ENCODE peak calls at places on chromosomes 11 and 22, in five cellular contexts. T is activated T-cell treated with anti-CD3 and anti-CD28 coated beads, Interleukin-2, amount 50 U/mL, for 72 hours; K is activated CD4-positive, alpha-beta T cell treated with anti-CD3 and anti-CD28 coated beads, Interleukin-2, amount 50 U/mL, for 1 hour; D is skeletal muscle cell; Q is activated T-helper 9 cell treated with anti-CD3 and anti-CD28 coated beads, Interleukin-2, amount 50 U/mL, for 16 hours. B is an unnamed sample.

GRCh38 chr11:66768088-66768521 is 39.1 kb upstream of the SPTBN2 start:
- DNase-seq in Q (no peak), K (no peak), D (peak), T (no peak), B (no peak)

GRCh38 chr11:78331711-78332110 is 85.9 kb downstream of the GAB2 start:
- DNase-seq in K (no peak), Q (no peak), T (no peak), D (no peak), B (no peak)

GRCh38 chr11:63841554-63841953 is 2.6 kb downstream of the MARK2 start:
- DNase-seq in Q (no peak), D (no peak), T (no peak), K (no peak), B (no peak)

GRCh38 chr11:64745523-64746328 is 1.8 kb upstream of the RASGRP2 start:
- DNase-seq in Q (peak), D (no peak), K (peak), T (peak), B (peak)

GRCh38 chr11:72589802-72590761 is 84.1 kb downstream of the PDE2A start:
- DNase-seq in Q (peak), K (peak), T (peak), D (no peak), B (peak)

GRCh38 chr11:75583710-75584658 is 21.9 kb downstream of the SERPINH1 start:
- DNase-seq in Q (no peak), K (no peak), T (no peak), D (no peak), B (no peak)

GRCh38 chr22:25054943-25055511 is 102.5 kb downstream of the KIAA1671 start:
- DNase-seq in K (no peak), D (no peak), T (peak), Q (peak), B (no peak)

GRCh38 chr11:73570415-73571114 is 27.3 kb downstream of the FAM168A start:
- DNase-seq in K (no peak), D (peak), T (no peak), Q (no peak), B (no peak)

GRCh38 chr11:35779409-35779808 is 116.8 kb downstream of the TRIM44 start:
- DNase-seq in T (no peak), K (no peak), Q (no peak), D (no peak), B (no peak)

GRCh38 chr11:1231396-1232327 is 8.8 kb downstream of the MUC5B start:
- DNase-seq in Q (no peak), T (no peak), K (no peak), D (no peak), B (no peak)

GRCh38 chr22:19062139-19062789 is 59.9 kb downstream of the DGCR2 start:
- DNase-seq in D (no peak), Q (no peak), K (no peak), T (no peak), B (no peak)

GRCh38 chr22:47396105-47396504 is 633.7 kb downstream of the TBC1D22A start:
- DNase-seq in D (no peak), K (no peak), Q (no peak), T (no peak), B (no peak)

GRCh38 chr11:111352235-111352746 is 26.8 kb downstream of the POU2AF1 start:
- DNase-seq in Q (no peak), K (no peak), D (no peak), T (no peak), B (no peak)

GRCh38 chr11:24078056-24078455 is 418.8 kb upstream of the LUZP2 start:
- DNase-seq in T (no peak), Q (no peak), K (no peak), D (no peak), B (no peak)

GRCh38 chr11:64173616-64174355 is 7.9 kb upstream of the MACROD1 start:
- DNase-seq in K (no peak), D (no peak), Q (no peak), T (no peak), B (no peak)

B was measured in T-helper 17 cell.